ENCODE peak calls at places on chromosomes 4 and X, in five cellular contexts. U, D, A, K and X are unnamed samples.

GRCh38 chrX:24485976-24486680 is 21.0 kb downstream of the PDK3 start:
- DNase-seq in U (no peak), D (no peak), A (peak; percentile 26), K (no peak), X (no peak)

GRCh38 chr4:142222127-142222526 is 585.7 kb downstream of the IL15 start:
- DNase-seq in U (peak; percentile 11), D (no peak), A (no peak), K (no peak), X (no peak)

GRCh38 chrX:10444204-10444603 is 176.2 kb downstream of the MID1 start:
- DNase-seq in U (peak; percentile 25), D (no peak), A (no peak), K (no peak), X (no peak)

GRCh38 chrX:97021680-97022079 is 138.0 kb downstream of the RPA4 start:
- DNase-seq in U (peak; percentile 62), D (no peak), A (no peak), K (no peak), X (no peak)

GRCh38 chrX:124435616-124436015 is 89.3 kb downstream of the SH2D1A start:
- DNase-seq in U (no peak), D (no peak), A (no peak), K (no peak), X (no peak)

GRCh38 chrX:1388651-1389050 is 3.3 kb downstream of the SLC25A6 start:
- DNase-seq in U (no peak), D (no peak), A (no peak), K (no peak), X (no peak)

GRCh38 chr4:108342325-108342986 is 173.7 kb upstream of the LEF1 start:
- DNase-seq in U (no peak), D (no peak), A (no peak), K (no peak), X (peak; percentile 13)

GRCh38 chr4:105473340-105474109 is at the start of gene PPA2:
- DNase-seq in U (peak; percentile 91), D (peak; percentile 68), A (peak; percentile 96), K (peak; percentile 55), X (peak; percentile 77)

GRCh38 chrX:69257504-69258127 is 92.4 kb upstream of the PJA1 start:
- DNase-seq in U (no peak), D (no peak), A (no peak), K (no peak), X (no peak)

GRCh38 chr4:7266525-7267292 is 74.4 kb downstream of the SORCS2 start:
- DNase-seq in U (peak; percentile 79), D (no peak), A (peak; percentile 75), K (no peak), X (no peak)

GRCh38 chr4:37549003-37549402 is 137.2 kb downstream of the RELL1 start:
- DNase-seq in U (peak; percentile 95), D (no peak), A (no peak), K (no peak), X (no peak)

GRCh38 chr4:185242749-185243533 is 33.5 kb downstream of the SNX25 start:
- DNase-seq in U (peak; percentile 52), D (no peak), A (no peak), K (no peak), X (no peak)

GRCh38 chr4:184461711-184462110 is 12.6 kb downstream of the IRF2 start:
- DNase-seq in U (no peak), D (no peak), A (no peak), K (no peak), X (no peak)

GRCh38 chr4:188403272-188403671 is 264.0 kb downstream of the TRIML1 start:
- DNase-seq in U (no peak), D (no peak), A (no peak), K (no peak), X (no peak)

GRCh38 chr4:100872811-100873210 is 355.0 kb upstream of the EMCN start:
- DNase-seq in U (no peak), D (no peak), A (no peak), K (no peak), X (no peak)

GRCh38 chr4:2352171-2352570 is 66.3 kb downstream of the ZFYVE28 start:
- DNase-seq in U (no peak), D (no peak), A (peak; percentile 38), K (no peak), X (no peak)

GRCh38 chr4:161256716-161257115 is 907.1 kb downstream of the FSTL5 start:
- DNase-seq in U (no peak), D (peak; percentile 30), A (no peak), K (no peak), X (no peak)